ENCODE peak calls at places on chromosome 15, in nine cellular contexts. Y is lower lobe of right lung, G is HL-60, N is psoas muscle, X is astrocyte, T is ovary, R is stomach, E is adrenal gland, L is IMR-90. V is an unnamed sample.

GRCh38 chr15:72936237-72936636 is 116.0 kb upstream of the NEO1 start:
- DNase-seq in G (no peak), Y (no peak), N (no peak), X (no peak), T (no peak), L (no peak), E (no peak), R (no peak), V (no peak)

GRCh38 chr15:76968310-76968709 is 26.6 kb upstream of the PSTPIP1 start:
- DNase-seq in X (no peak), R (no peak), E (no peak), T (no peak), G (no peak), N (no peak), L (peak), Y (no peak), V (no peak)

GRCh38 chr15:95259965-95260364 is 1028.6 kb downstream of the MCTP2 start:
- DNase-seq in Y (no peak), R (peak), E (no peak), T (peak), X (peak), G (no peak), L (no peak), N (no peak), V (peak)

GRCh38 chr15:97893988-97894387 is 66.5 kb upstream of the ARRDC4 start:
- DNase-seq in Y (no peak), T (no peak), N (no peak), X (no peak), L (no peak), E (no peak), G (no peak), R (no peak), V (no peak)

GRCh38 chr15:70286110-70286806 is 188.5 kb upstream of the TLE3 start:
- DNase-seq in X (no peak), Y (no peak), G (no peak), T (no peak), L (no peak), N (no peak), R (no peak), E (no peak), V (peak)

GRCh38 chr15:55897560-55898336 is 95.7 kb downstream of the NEDD4 start:
- DNase-seq in N (peak), X (peak), T (peak), Y (no peak), G (no peak), R (peak), L (peak), E (peak), V (no peak)

GRCh38 chr15:73387507-73388255 is 18.9 kb upstream of the HCN4 start:
- DNase-seq in Y (no peak), G (no peak), R (no peak), E (no peak), L (peak), X (peak), N (no peak), T (no peak), V (peak)

GRCh38 chr15:89802231-89802928 is 12.3 kb downstream of the ANPEP start:
- DNase-seq in X (no peak), R (no peak), E (no peak), G (no peak), Y (no peak), N (peak), T (no peak), L (no peak), V (no peak)

GRCh38 chr15:49223536-49224274 is 53.7 kb downstream of the GALK2 start:
- DNase-seq in X (peak), R (no peak), Y (no peak), T (no peak), L (no peak), G (no peak), E (no peak), N (no peak), V (no peak)

GRCh38 chr15:63701365-63701764 is 104.2 kb downstream of the FBXL22 start:
- DNase-seq in R (no peak), Y (no peak), L (no peak), N (no peak), X (no peak), T (no peak), G (no peak), E (no peak), V (no peak)

DNA sequence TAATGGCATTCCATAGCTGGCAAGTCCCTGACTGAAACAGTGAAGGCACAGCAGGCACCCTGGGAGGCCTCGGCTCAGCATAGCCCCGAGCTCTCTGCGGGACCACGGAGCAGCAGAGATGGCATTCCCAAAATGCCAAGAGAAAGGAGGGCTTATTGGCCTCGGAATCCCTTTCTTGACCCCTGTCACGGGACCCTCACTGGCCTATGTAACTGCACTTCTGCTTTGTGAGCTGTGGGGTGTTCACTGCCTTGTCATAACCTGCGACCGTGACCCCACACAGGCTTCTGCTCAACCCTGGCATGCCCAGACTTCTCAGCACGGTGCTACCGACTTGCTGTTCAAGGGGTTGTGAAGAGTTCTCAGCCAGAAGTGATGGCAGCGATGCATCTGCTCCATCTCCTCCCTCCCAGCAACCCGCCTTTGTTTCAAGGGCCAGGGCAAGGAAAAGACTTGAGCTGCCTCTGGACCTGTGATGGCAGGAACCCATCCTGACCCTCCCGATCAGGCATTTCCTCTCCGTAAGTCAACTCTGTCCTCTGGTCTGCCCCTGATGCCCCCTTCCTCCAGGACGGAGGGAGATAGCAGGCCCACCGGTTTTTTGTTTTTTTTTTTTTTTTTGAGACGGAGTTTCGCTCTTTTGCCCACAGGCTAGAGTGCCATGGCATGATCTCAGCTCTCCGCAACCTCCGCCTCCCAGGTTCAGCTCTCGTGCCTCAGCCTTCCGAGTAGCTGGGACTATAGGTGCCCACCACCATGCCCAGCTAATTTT is 30.5 kb downstream of the EHD4 start:
- DNase-seq in N (no peak), L (no peak), T (no peak), G (no peak), X (no peak), Y (no peak), R (no peak), E (no peak), V (peak)
- H3K27ac ChIP-seq in N (no peak), L (no peak), T (no peak), G (no peak), X (peak), Y (no peak), R (no peak), E (no peak), V (no peak)

GRCh38 chr15:45666119-45666875 is 31.5 kb downstream of the SQOR start:
- DNase-seq in T (no peak), G (no peak), E (no peak), Y (no peak), R (no peak), L (no peak), X (no peak), N (no peak), V (no peak)

GRCh38 chr15:45665261-45665660 is 30.4 kb downstream of the SQOR start:
- DNase-seq in X (no peak), E (no peak), G (no peak), N (no peak), T (no peak), R (no peak), L (no peak), Y (no peak), V (no peak)

GRCh38 chr15:45660231-45660979 is 25.6 kb downstream of the SQOR start:
- DNase-seq in Y (no peak), L (peak), T (no peak), E (no peak), G (no peak), X (no peak), R (peak), N (peak), V (no peak)

GRCh38 chr15:45664451-45664850 is 29.6 kb downstream of the SQOR start:
- DNase-seq in N (no peak), L (peak), E (no peak), G (no peak), R (no peak), Y (no peak), X (peak), T (no peak), V (no peak)

GRCh38 chr15:45662375-45662774 is 27.5 kb downstream of the SQOR start:
- DNase-seq in R (no peak), E (no peak), X (no peak), Y (no peak), L (no peak), G (no peak), N (no peak), T (no peak), V (no peak)
- TF ChIP-seq CTCF in R (no peak), E (no peak), X (no peak), Y (no peak), L (no peak), G (no peak), N (no peak), T (no peak), V (no peak)

DNA sequence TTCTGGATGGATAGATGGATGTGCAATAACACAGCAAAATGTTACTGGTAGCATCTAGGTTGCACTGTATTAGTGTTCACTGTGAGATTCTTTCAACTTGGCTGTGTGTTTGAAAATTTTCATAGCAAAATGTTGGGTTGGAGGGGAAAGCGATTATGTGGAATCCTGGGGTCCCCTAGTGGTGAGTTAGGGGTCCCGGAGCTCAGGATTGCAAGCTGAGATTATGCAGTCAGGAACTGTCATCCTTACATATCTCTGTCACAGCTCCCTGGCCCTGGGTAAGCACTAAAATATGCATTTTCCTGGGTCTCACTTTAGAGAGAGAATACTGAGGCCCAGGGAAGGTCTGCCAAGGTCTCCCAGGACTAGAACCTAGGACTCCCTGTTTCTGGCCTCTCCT is 77.2 kb downstream of the CEMIP start:
- DNase-seq in E (no peak), T (no peak), X (no peak), L (no peak), G (no peak), R (no peak), Y (no peak), N (no peak), V (no peak)
- H3K27ac ChIP-seq in E (no peak), T (no peak), X (no peak), L (no peak), G (no peak), R (no peak), Y (peak), N (no peak), V (no peak)

GRCh38 chr15:74839526-74840395 is 3.2 kb downstream of the ULK3 start:
- DNase-seq in R (no peak), L (no peak), E (no peak), T (no peak), G (no peak), N (no peak), X (no peak), Y (no peak), V (no peak)

GRCh38 chr15:74838746-74839525 is 4.0 kb downstream of the ULK3 start:
- DNase-seq in R (no peak), N (no peak), L (no peak), Y (no peak), E (no peak), T (no peak), X (no peak), G (no peak), V (no peak)

GRCh38 chr15:74841761-74842385 is 1.1 kb downstream of the ULK3 start:
- DNase-seq in L (no peak), R (no peak), Y (no peak), X (no peak), T (peak), G (no peak), E (no peak), N (no peak), V (no peak)

GRCh38 chr15:74842581-74843444 is at the start of gene ULK3:
- DNase-seq in X (peak), G (peak), N (peak), T (peak), R (peak), L (peak), E (peak), Y (peak), V (peak)

GRCh38 chr15:74840851-74841760 is 1.9 kb downstream of the ULK3 start:
- DNase-seq in N (no peak), X (no peak), T (no peak), Y (no peak), E (no peak), G (no peak), R (no peak), L (no peak), V (no peak)
- TF ChIP-seq CTCF in N (no peak), X (no peak), T (no peak), Y (no peak), E (no peak), G (no peak), R (no peak), L (no peak), V (no peak)

GRCh38 chr15:100770781-100771584 is 108.6 kb upstream of the ALDH1A3 start:
- DNase-seq in R (no peak), G (no peak), T (no peak), N (peak), X (no peak), E (no peak), L (no peak), Y (no peak), V (peak)
- H3K27ac ChIP-seq in R (no peak), G (no peak), T (no peak), N (no peak), X (no peak), E (no peak), L (no peak), Y (no peak), V (no peak)

GRCh38 chr15:40367038-40367672 is 9.1 kb downstream of the DISP2 start:
- DNase-seq in N (peak), Y (no peak), R (peak), T (no peak), G (no peak), X (no peak), E (peak), L (no peak), V (no peak)
- TF ChIP-seq CTCF in N (no peak), Y (no peak), R (no peak), T (no peak), G (no peak), X (no peak), E (no peak), L (no peak), V (no peak)

GRCh38 chr15:39691229-39691628 is 91.4 kb downstream of the FSIP1 start:
- DNase-seq in N (no peak), X (peak), G (no peak), Y (no peak), L (no peak), E (no peak), T (no peak), R (no peak), V (no peak)
- H3K27ac ChIP-seq in N (no peak), X (no peak), G (no peak), Y (no peak), L (no peak), E (no peak), T (no peak), R (no peak), V (no peak)

GRCh38 chr15:44298878-44299277 is 10.4 kb downstream of the GOLM2 start:
- DNase-seq in R (no peak), X (no peak), G (no peak), L (no peak), T (no peak), E (no peak), Y (no peak), N (no peak), V (no peak)
- TF ChIP-seq CTCF in R (no peak), X (peak), G (peak), L (peak), T (no peak), E (no peak), Y (no peak), N (no peak), V (no peak)

GRCh38 chr15:31498329-31498728 is 171.7 kb downstream of the KLF13 start:
- DNase-seq in X (no peak), E (no peak), N (no peak), T (no peak), Y (no peak), G (no peak), L (no peak), R (no peak), V (no peak)
- H3K27ac ChIP-seq in X (no peak), E (no peak), N (no peak), T (no peak), Y (no peak), G (no peak), L (no peak), R (no peak), V (no peak)

V was measured in coronary artery.